ENCODE peak calls at places on chromosomes 13 and 19, in eight cellular contexts. U is HCT116, H is GM12878, W is K562, Q is H1, S is HepG2, M is A549, R is endothelial cell of umbilical vein. E is an unnamed sample.

GRCh38 chr13:24081388-24081787 is 79.1 kb upstream of the SPATA13 start:
- DNase-seq in H (no peak), W (no peak), M (no peak), R (no peak), U (no peak), Q (no peak), S (no peak), E (peak)

GRCh38 chr13:99600318-99600717 is 99.0 kb downstream of the TM9SF2 start:
- DNase-seq in H (no peak), W (peak), M (no peak), Q (peak), S (peak), U (no peak), R (no peak), E (peak)

GRCh38 chr13:33441015-33441414 is 155.5 kb upstream of the STARD13 start:
- DNase-seq in U (peak), M (peak), H (no peak), R (peak), Q (no peak), S (peak), W (no peak), E (peak)

GRCh38 chr13:50537029-50537428 is 306.5 kb downstream of the DLEU7 start:
- DNase-seq in H (no peak), W (no peak), U (no peak), S (no peak), R (no peak), M (no peak), Q (no peak), E (no peak)

GRCh38 chr13:91722267-91722884 is 324.0 kb downstream of the GPC5 start:
- DNase-seq in S (no peak), R (peak), M (peak), U (no peak), W (peak), Q (no peak), H (no peak), E (peak)

GRCh38 chr13:61413572-61413971 is 2.1 kb downstream of the PCDH20 start:
- DNase-seq in W (no peak), S (no peak), H (no peak), Q (peak), U (no peak), R (no peak), M (no peak), E (no peak)

GRCh38 chr13:33659894-33660293 is 158.1 kb upstream of the RFC3 start:
- DNase-seq in R (no peak), W (no peak), M (no peak), H (no peak), S (no peak), Q (no peak), U (no peak), E (no peak)

GRCh38 chr13:113835461-113836274 is 28.2 kb downstream of the GAS6 start:
- DNase-seq in W (no peak), H (no peak), Q (no peak), M (peak), R (no peak), U (no peak), S (no peak), E (peak)

GRCh38 chr19:9793051-9793591 is 24.6 kb upstream of the ZNF846 start:
- DNase-seq in U (no peak), M (peak), R (no peak), W (peak), H (no peak), Q (no peak), S (no peak), E (peak)

GRCh38 chr13:74103196-74103595 is 31.0 kb downstream of the KLF12 start:
- DNase-seq in U (no peak), H (no peak), Q (no peak), M (no peak), R (no peak), W (no peak), S (no peak), E (no peak)

GRCh38 chr19:9903341-9903740 is 33.0 kb downstream of the OLFM2 start:
- DNase-seq in M (no peak), Q (no peak), U (no peak), H (no peak), R (no peak), W (no peak), S (no peak), E (no peak)

GRCh38 chr19:1450735-1451669 is 1.1 kb downstream of the APC2 start:
- DNase-seq in W (no peak), R (no peak), S (no peak), Q (no peak), U (no peak), M (no peak), H (no peak), E (no peak)

GRCh38 chr19:4594199-4594598 is 34.7 kb upstream of the SEMA6B start:
- DNase-seq in M (no peak), S (no peak), U (no peak), Q (no peak), R (no peak), H (no peak), W (no peak), E (no peak)

GRCh38 chr13:87889241-87889640 is 218.1 kb downstream of the SLITRK5 start:
- DNase-seq in H (no peak), W (no peak), U (no peak), M (no peak), Q (no peak), R (no peak), S (no peak), E (no peak)

GRCh38 chr13:112672651-112673284 is 17.1 kb upstream of the ATP11A start:
- DNase-seq in Q (no peak), H (no peak), M (no peak), U (no peak), W (no peak), S (no peak), R (no peak), E (no peak)

GRCh38 chr13:72004975-72005374 is 138.0 kb upstream of the DACH1 start:
- DNase-seq in Q (no peak), R (no peak), U (no peak), H (no peak), S (no peak), W (no peak), M (no peak), E (no peak)

GRCh38 chr19:33450689-33451088 is 70.9 kb downstream of the PEPD start:
- DNase-seq in U (no peak), Q (no peak), M (no peak), R (no peak), W (no peak), H (no peak), S (no peak), E (no peak)

GRCh38 chr19:30638889-30639288 is 266.7 kb downstream of the ZNF536 start:
- DNase-seq in S (no peak), H (no peak), R (no peak), U (no peak), M (no peak), W (no peak), Q (no peak), E (no peak)

GRCh38 chr13:94542917-94543316 is 53.0 kb downstream of the TGDS start:
- DNase-seq in M (no peak), Q (no peak), H (no peak), W (no peak), U (no peak), R (no peak), S (no peak), E (no peak)

GRCh38 chr19:55117636-55118391 is at the start of gene PPP1R12C:
- DNase-seq in S (peak), U (peak), W (peak), Q (peak), R (peak), H (peak), M (peak), E (peak)
- TF ChIP-seq POLR2A in S (peak), U (peak), W (peak), Q (no peak), R (peak), H (peak), M (peak), E (no peak)

DNA sequence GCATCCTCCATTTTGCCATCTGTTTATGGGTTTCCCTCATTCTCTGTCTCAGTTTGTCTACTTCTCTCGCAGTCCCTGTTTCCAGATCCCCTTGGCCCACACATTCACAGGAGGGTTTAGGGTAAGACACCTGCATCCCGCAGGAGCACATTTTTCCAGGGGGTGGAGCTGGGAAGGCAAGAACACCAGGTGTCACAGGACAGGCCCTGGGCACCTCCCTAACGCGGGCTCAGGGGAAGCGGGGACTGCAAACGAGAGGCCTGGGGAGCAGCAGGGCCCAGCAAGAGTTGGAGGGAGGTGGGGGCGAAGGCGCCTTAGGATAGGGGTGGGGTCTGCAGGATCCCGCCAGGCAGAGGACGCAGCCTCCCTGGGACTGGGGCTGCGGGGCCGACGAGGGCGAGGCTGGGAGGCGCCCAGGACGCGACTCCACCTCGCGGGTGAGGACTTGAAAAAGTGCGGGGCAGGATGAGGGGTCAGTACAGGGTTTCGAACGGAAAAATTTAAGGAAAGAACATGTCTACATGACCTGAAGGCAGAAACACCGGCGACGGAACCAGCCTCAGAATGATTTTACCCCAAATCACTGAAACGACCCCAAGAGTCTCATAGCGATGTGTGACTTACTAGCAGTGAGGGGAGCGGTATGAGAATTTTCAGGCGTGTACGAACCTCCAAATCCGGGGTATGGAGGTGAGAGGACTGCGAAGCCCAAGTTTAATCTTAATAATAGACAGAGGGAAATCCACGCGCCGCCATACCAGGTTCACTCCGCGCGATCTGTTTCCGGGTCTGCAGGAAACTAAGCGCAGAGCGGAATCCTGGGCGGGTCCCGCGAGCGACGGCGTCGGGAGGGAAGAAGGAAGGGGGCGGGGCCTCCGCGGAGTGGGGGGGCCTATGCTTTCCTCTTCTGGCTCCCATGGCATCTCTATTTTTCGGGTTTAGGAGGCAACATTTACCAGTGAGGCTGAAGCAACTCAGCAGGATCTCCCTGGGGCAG is 7.1 kb upstream of the ERVV-2 start:
- DNase-seq in S (no peak), W (peak), R (peak), Q (peak), M (no peak), U (no peak), H (no peak), E (no peak)
- TF ChIP-seq MAX in S (no peak), W (no peak), R (no peak), Q (no peak), M (no peak), U (no peak), H (no peak), E (no peak)

DNA sequence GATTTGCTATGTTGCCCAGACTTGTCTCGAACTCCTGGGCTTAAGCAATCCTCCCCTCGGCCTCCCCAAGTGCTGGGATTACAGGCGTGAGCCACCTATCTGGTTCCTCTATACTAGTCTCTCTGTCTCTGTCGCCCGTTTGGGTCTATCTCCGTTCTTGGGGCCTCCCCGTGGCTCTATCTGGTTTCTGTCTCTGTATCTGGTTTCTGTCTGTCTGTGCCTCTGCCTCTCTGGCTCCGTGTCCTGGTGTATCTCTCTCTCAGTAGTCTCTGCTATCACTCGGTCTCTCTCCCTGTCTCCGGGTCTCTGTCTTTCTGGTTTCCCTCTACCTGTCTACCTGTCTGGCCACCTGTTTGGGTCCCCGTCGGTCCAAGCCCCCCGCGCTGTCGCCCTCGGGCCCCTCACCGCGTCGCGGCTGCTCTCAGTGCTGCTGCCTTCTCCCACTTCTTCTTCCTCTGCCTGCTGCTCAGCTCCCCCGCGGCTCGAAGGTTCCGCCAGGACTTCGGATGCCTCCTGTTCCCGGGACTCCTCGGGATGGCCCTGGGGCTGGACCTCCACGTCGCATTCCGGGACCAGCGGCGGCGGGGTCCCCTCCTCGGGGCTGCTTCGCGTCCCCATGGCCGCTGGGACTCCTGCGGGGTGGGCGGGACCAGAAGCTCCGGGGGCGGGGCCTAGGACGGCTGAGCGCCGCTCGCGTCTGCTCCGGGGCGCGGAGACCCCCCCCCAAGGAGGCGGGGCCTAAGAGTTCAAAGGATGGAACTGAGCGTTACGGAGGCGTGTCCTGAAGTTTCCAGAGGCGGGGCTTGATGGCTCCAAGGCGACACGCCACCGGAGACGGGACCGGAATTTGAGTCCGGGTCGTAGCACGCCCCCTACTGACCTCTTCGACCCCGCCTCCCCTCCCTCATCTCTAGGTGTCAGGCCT is 783 bp downstream of the PHLDB3 start:
- DNase-seq in M (peak), R (peak), S (peak), U (peak), Q (peak), W (peak), H (peak), E (peak)
- TF ChIP-seq POLR2A in M (no peak), R (no peak), S (peak), U (peak), Q (no peak), W (peak), H (peak), E (no peak)

GRCh38 chr13:83819611-83820010 is 62.7 kb downstream of the SLITRK1 start:
- DNase-seq in H (no peak), W (no peak), M (no peak), R (no peak), U (no peak), Q (no peak), S (no peak), E (no peak)

GRCh38 chr13:83824120-83824519 is 58.2 kb downstream of the SLITRK1 start:
- DNase-seq in U (no peak), R (no peak), W (no peak), S (no peak), Q (no peak), M (no peak), H (no peak), E (peak)

GRCh38 chr13:83816081-83816480 is 66.2 kb downstream of the SLITRK1 start:
- DNase-seq in R (no peak), Q (no peak), S (no peak), M (no peak), H (no peak), U (no peak), W (no peak), E (no peak)

GRCh38 chr13:83815598-83815997 is 66.7 kb downstream of the SLITRK1 start:
- DNase-seq in M (no peak), H (no peak), R (no peak), U (no peak), Q (no peak), S (no peak), W (no peak), E (no peak)

DNA sequence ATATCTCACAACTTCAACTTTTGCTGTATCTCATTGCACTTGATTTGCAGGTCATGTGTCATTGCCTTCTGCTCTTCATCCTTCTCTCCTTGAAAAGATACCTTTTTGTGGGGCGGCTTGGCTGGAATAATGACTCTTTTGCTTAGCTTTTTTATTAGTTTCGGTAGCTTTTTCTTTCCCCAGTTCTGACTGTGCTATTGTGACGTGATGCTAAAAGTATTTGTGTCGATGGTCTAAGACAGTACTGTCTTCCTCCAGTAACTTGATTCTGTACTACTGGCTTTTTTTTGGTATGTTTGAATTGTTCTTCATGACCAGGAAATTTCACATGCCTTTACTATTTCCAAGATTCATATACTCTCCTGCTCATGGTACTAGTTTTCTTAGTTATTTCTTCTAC is 63.1 kb downstream of the SLITRK1 start:
- DNase-seq in S (no peak), Q (no peak), W (no peak), H (no peak), M (no peak), U (no peak), R (no peak), E (no peak)
- TF ChIP-seq MAX in S (no peak), Q (no peak), W (no peak), H (no peak), M (no peak), U (no peak), R (no peak), E (no peak)

GRCh38 chr19:38402967-38403674 is at the start of gene FAM98C:
- DNase-seq in Q (peak), H (peak), R (peak), S (peak), M (peak), U (peak), W (peak), E (peak)
- TF ChIP-seq POLR2A in Q (no peak), H (peak), R (peak), S (peak), M (peak), U (no peak), W (peak), E (no peak)

DNA sequence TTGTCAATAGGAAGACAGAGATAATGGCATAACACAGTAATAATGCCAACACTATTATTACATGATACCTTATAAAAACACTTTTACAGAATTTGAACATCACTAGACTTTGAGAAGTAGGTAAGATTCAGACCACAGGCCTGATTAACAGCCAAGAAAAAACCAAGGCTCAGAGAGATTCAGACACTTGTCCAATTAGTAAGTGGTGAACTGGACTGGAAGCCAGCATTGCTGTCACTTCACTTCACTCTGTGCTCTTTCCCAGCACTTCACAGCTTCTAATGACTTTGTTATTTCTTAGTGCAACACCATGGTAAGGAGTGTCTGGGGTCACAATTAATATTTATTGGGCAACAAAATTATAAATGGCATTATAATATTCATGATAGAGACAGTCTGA is 91.9 kb downstream of the TRPC4 start:
- DNase-seq in M (no peak), W (no peak), Q (no peak), H (no peak), R (no peak), U (no peak), S (no peak), E (no peak)
- TF ChIP-seq MAX in M (no peak), W (no peak), Q (no peak), H (no peak), R (no peak), U (no peak), S (no peak), E (no peak)

GRCh38 chr19:16013181-16013850 is 63.0 kb upstream of the TPM4 start:
- DNase-seq in W (no peak), Q (no peak), M (no peak), S (no peak), H (no peak), R (no peak), U (no peak), E (no peak)
- TF ChIP-seq POLR2A in W (no peak), Q (no peak), M (no peak), S (no peak), H (no peak), R (no peak), U (no peak), E (no peak)

GRCh38 chr19:18519962-18520847 is 1.7 kb downstream of the ELL start:
- DNase-seq in U (peak), R (peak), H (no peak), W (peak), Q (peak), S (peak), M (peak), E (peak)
- TF ChIP-seq MAX in U (peak), R (no peak), H (peak), W (no peak), Q (no peak), S (peak), M (peak), E (no peak)

DNA sequence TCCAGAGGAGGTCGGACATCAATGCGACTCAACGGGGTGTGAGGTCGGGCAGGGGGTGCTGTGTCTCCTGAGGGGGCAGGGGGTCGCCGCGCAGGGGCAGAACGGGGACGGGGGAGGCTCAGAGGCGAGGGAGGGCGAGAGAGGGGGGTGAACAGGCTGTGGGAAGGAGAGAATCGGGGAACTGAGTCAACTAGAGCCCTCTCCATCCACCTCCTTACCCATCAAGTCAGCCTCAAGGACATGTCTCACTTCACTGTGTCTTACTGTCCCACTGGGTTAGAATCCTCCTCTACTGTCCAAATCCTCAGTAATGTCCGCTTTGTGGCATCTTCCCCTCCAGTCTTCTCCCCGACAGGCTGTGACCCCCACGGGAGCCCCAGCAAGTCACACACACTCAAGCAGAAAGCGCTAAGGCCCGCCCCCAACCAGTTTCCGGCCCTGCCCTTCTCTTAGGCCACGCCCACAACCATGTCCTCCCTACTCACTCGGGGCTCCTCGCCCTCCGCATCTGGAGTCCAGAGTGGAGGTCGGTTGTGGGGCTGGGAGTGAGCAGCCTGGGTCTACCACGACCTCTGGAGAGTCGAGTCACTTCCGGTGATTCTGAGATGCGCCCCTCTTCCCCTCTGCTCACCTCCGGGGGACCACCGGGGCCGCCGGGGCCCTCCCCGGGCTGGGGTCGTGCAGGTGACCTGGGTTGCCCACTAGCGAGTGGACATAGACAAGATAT is 9.3 kb downstream of the PLEKHA4 start:
- DNase-seq in H (no peak), R (no peak), S (no peak), M (no peak), U (no peak), W (peak), Q (peak), E (peak)
- TF ChIP-seq POLR2A in H (no peak), R (no peak), S (no peak), M (no peak), U (no peak), W (peak), Q (no peak), E (no peak)

E was measured in NB4.